ENCODE peak calls at places on chromosomes 3 and 15, in five cellular contexts. F is K562, C is H1, P is GM12878, A is HepG2. S is an unnamed sample.

GRCh38 chr3:46348811-46349482 is 5.0 kb upstream of the CCR2 start:
- DNase-seq in C (no peak), F (no peak), P (no peak), A (no peak), S (no peak)

GRCh38 chr3:123083446-123084124 is 16.8 kb downstream of the PDIA5 start:
- DNase-seq in C (no peak), A (no peak), P (no peak), F (no peak), S (no peak)

GRCh38 chr15:74130849-74131617 is 647 bp downstream of the ISLR2 start:
- DNase-seq in C (no peak), P (no peak), F (no peak), A (no peak), S (no peak)

GRCh38 chr15:45199136-45199810 is 11.5 kb upstream of the SHF start:
- DNase-seq in F (peak), P (peak), C (no peak), A (peak), S (no peak)

GRCh38 chr15:34584321-34584668 is 844 bp upstream of the GOLGA8B start:
- DNase-seq in F (no peak), C (no peak), P (no peak), A (no peak), S (no peak)

GRCh38 chr3:64651791-64652241 is 36.0 kb downstream of the ADAMTS9 start:
- DNase-seq in P (no peak), C (no peak), A (no peak), F (no peak), S (no peak)

GRCh38 chr3:124707667-124708066 is 22.6 kb upstream of the UMPS start:
- DNase-seq in C (no peak), A (no peak), F (no peak), P (no peak), S (no peak)

GRCh38 chr15:94236638-94237037 is 5.3 kb downstream of the MCTP2 start:
- DNase-seq in P (no peak), F (no peak), A (no peak), C (no peak), S (no peak)

GRCh38 chr3:167852216-167852615 is 116.7 kb downstream of the SERPINI1 start:
- DNase-seq in A (no peak), P (no peak), F (no peak), C (no peak), S (no peak)

GRCh38 chr3:100088735-100089368 is 25.4 kb downstream of the FILIP1L start:
- DNase-seq in A (peak), C (no peak), F (no peak), P (no peak), S (no peak)

DNA sequence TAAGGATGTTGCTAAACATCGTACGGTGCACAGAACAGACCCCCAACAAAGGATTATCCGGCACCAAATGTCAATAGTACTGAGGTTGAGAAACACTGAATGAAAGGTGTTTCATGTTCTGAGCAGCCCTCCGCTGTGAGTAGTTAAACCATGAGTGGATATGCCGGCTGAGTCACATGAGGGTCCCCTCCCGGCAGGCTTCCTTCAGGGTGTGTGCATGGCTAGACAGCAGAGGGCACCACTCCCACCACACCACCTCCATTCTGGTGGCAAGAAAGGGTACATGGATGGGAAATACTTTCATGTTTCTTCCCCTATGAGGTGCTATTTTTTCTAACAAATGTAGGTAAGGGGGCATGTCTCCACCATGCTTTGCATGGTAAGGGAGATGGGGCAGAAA is 128.3 kb upstream of the SEMA6D start:
- DNase-seq in C (no peak), A (no peak), P (no peak), F (no peak), S (no peak)
- TF ChIP-seq HDAC2 in C (no peak), A (no peak), P (no peak), F (no peak), S (no peak)

GRCh38 chr3:43894176-43895049 is 203.7 kb downstream of the ABHD5 start:
- DNase-seq in C (peak), P (no peak), F (peak), A (no peak), S (peak)

GRCh38 chr3:43892535-43892934 is 201.8 kb downstream of the ABHD5 start:
- DNase-seq in A (no peak), C (no peak), F (no peak), P (peak), S (no peak)

GRCh38 chr3:43892061-43892460 is 201.3 kb downstream of the ABHD5 start:
- DNase-seq in C (no peak), A (no peak), P (no peak), F (no peak), S (no peak)

GRCh38 chr3:43893721-43894120 is 203.0 kb downstream of the ABHD5 start:
- DNase-seq in P (no peak), A (no peak), F (no peak), C (no peak), S (peak)

GRCh38 chr3:43895573-43895972 is 204.8 kb downstream of the ABHD5 start:
- DNase-seq in P (no peak), A (no peak), F (no peak), C (no peak), S (no peak)
- TF ChIP-seq RFX5 in P (no peak), A (no peak), F (no peak), C (no peak), S (no peak)

GRCh38 chr3:114746502-114746901 is 400.6 kb downstream of the ZBTB20 start:
- DNase-seq in C (no peak), F (no peak), P (no peak), A (no peak), S (peak)
- H3K27ac ChIP-seq in C (no peak), F (no peak), P (peak), A (peak), S (peak)

DNA sequence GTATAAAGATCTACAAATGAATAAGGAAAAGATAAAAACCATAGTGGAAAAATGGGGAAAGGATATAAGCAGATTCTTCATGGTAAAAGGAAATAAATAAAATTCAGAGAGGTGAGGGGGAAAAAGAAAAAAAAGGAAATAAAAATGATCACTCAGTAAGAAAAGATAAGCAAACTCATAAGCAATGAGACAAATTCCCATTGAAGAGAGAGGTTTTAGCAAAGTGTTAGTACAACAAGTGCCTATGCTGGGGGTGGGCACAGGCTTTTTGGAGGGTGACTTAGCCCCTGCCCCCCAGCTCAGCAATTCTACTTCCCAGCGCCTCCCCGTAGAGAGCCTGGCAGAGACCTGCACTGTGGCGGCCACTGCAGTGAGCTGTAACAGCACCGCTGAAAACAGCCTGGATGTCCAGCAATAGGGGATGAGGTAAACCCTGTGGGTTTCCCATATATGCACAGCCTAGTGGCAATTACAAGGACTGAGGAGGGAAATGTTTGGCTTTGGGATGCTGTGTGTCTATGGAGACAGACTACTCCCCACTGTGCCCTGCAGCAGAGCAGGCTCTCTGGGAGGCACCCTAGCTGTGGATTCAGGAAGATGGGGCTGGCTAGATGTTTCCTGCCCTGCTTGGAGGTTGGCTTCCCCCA is 23.7 kb upstream of the SFMBT1 start:
- DNase-seq in A (no peak), P (no peak), F (no peak), C (no peak), S (peak)
- TF ChIP-seq HDAC2 in A (no peak), P (no peak), F (no peak), C (no peak), S (no peak)

DNA sequence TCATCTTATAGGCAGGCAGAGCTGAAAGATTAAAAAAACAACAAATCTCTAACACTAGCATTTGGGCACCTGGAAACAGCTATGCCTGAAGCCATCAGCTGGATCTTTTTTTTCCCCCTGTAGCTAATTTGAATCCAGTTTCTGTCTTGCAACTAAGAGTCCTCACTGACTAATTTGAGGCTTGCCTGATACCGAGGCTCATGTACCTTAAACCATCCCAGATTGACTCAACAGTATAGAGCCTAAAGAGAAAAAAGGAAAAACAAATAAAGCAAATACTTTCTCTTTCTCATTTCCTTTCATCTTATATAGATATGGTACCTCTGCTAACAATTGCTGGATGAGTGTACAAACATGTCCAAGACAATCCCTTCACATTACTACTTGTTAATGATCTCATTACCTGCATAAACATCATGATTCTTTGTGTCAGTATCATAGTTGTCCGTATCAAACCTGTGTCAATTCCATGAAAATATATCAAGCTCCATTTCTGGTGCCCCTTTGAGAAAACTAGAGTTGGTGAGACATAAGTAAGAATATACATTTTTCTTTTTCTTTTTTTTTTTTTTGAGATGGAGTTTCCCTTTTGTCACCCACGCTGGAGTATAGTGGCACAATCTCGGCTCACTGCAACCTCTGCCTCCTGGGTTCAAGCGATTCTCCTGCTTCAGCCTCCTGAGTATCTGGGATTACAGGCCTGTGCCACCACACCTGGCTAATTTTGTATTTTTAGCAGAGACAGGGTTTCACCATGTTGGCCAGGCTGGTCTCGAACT is 43.1 kb downstream of the BHLHE40 start:
- DNase-seq in P (no peak), F (no peak), A (peak), C (no peak), S (no peak)
- TF ChIP-seq RFX5 in P (no peak), F (no peak), A (no peak), C (no peak), S (no peak)

GRCh38 chr3:20040476-20041196 is 390 bp downstream of the KAT2B start:
- DNase-seq in C (no peak), P (no peak), F (peak), A (peak), S (peak)
- H3K27ac ChIP-seq in C (no peak), P (peak), F (peak), A (no peak), S (peak)

GRCh38 chr15:90295270-90295648 is 29.8 kb downstream of the NGRN start:
- DNase-seq in F (no peak), C (no peak), A (no peak), P (no peak), S (no peak)

GRCh38 chr15:90296996-90297395 is 31.5 kb downstream of the NGRN start:
- DNase-seq in F (no peak), P (no peak), C (no peak), A (no peak), S (no peak)

GRCh38 chr15:90291679-90292356 is 26.3 kb downstream of the NGRN start:
- DNase-seq in P (no peak), F (peak), C (no peak), A (peak), S (peak)

GRCh38 chr15:90294159-90294558 is 28.7 kb downstream of the NGRN start:
- DNase-seq in P (no peak), C (no peak), F (no peak), A (no peak), S (no peak)

GRCh38 chr15:90294601-90295269 is 29.3 kb downstream of the NGRN start:
- DNase-seq in P (no peak), F (peak), A (no peak), C (no peak), S (no peak)
- TF ChIP-seq HDAC2 in P (no peak), F (no peak), A (no peak), C (no peak), S (no peak)

GRCh38 chr3:3333571-3333970 is 154.1 kb upstream of the CRBN start:
- DNase-seq in F (no peak), A (no peak), P (no peak), C (no peak), S (no peak)
- TF ChIP-seq RFX5 in F (no peak), A (no peak), P (no peak), C (no peak), S (no peak)

S was measured in A549.